ENCODE peak calls at places on chromosomes 1 and 21, in seven cellular contexts. V is AG09319, X is fibroblast of lung, O is anterior cingulate cortex, W is activated T-helper 1 cell treated with Interleukin-2 at 50 U/mL for 16 hours, P is astrocyte, J is EL. I is an unnamed sample.

GRCh38 chr1:19044975-19045831 is 88.7 kb upstream of the IFFO2 start:
- DNase-seq in V (no peak), X (no peak), O (peak; percentile 85), W (no peak), P (peak; percentile 84), J (no peak), I (no peak)

GRCh38 chr1:19309123-19309813 is 2.7 kb downstream of the AKR7A2 start:
- DNase-seq in V (peak; percentile 43), X (peak; percentile 87), O (no peak), W (no peak), P (peak; percentile 54), J (peak; percentile 65), I (no peak)

GRCh38 chr1:81414417-81415087 is 386.2 kb upstream of the ADGRL2 start:
- DNase-seq in V (no peak), X (peak; percentile 66), O (peak; percentile 12), W (no peak), P (no peak), J (peak; percentile 49), I (no peak)

GRCh38 chr21:45869121-45870007 is 112.2 kb upstream of the COL6A1 start:
- DNase-seq in V (no peak), X (peak; percentile 63), O (no peak), W (no peak), P (peak; percentile 75), J (peak; percentile 80), I (no peak)

GRCh38 chr1:247487057-247487456 is 29.2 kb upstream of the OR2B11 start:
- DNase-seq in V (no peak), X (peak; percentile 21), O (no peak), W (no peak), P (no peak), J (peak; percentile 45), I (peak; percentile 14)

GRCh38 chr1:236844499-236845271 is 49.6 kb downstream of the MTR start:
- DNase-seq in V (no peak), X (no peak), O (no peak), W (no peak), P (peak; percentile 48), J (peak; percentile 72), I (no peak)

GRCh38 chr1:8373547-8374270 is 55.8 kb downstream of the SLC45A1 start:
- DNase-seq in V (no peak), X (peak; percentile 78), O (peak; percentile 30), W (no peak), P (peak; percentile 90), J (peak; percentile 84), I (no peak)

GRCh38 chr1:47776554-47777156 is 220.5 kb downstream of the TRABD2B start:
- DNase-seq in V (no peak), X (no peak), O (no peak), W (no peak), P (no peak), J (no peak), I (no peak)